ENCODE peak calls at places on chromosomes 6 and 20, in four cellular contexts. One of them, this sample, is unnamed.
A peak's percentile ranks its signal among the peaks of the same experiment; 100 is the strongest.

GRCh38 chr6:94323853-94324252 is 904.5 kb upstream of the EPHA7 start:
- DNase-seq in CD4-positive, alpha-beta T cell: no peak
- DNase-seq in GM23248: no peak
- DNase-seq in heart right ventricle: no peak
- DNase-seq in this sample: no peak

GRCh38 chr20:35008411-35009342 is 53.0 kb downstream of the MYH7B start:
- DNase-seq in CD4-positive, alpha-beta T cell: no peak
- DNase-seq in heart right ventricle: no peak
- DNase-seq in GM23248: peak; percentile 65
- DNase-seq in this sample: no peak

GRCh38 chr6:56657364-56657763 is 14.7 kb upstream of the DST start:
- DNase-seq in heart right ventricle: no peak
- DNase-seq in CD4-positive, alpha-beta T cell: no peak
- DNase-seq in GM23248: no peak
- DNase-seq in this sample: no peak

GRCh38 chr6:35719830-35720733 is 16.8 kb upstream of the ARMC12 start:
- DNase-seq in GM23248: no peak
- DNase-seq in CD4-positive, alpha-beta T cell: no peak
- DNase-seq in heart right ventricle: peak; percentile 45
- DNase-seq in this sample: no peak

GRCh38 chr6:107386340-107386739 is 73.0 kb downstream of the PDSS2 start:
- DNase-seq in heart right ventricle: no peak
- DNase-seq in CD4-positive, alpha-beta T cell: no peak
- DNase-seq in GM23248: peak; percentile 27
- DNase-seq in this sample: no peak

GRCh38 chr20:49937023-49937929 is 1.1 kb downstream of the RNF114 start:
- DNase-seq in GM23248: peak; percentile 22
- DNase-seq in heart right ventricle: no peak
- DNase-seq in CD4-positive, alpha-beta T cell: no peak
- DNase-seq in this sample: no peak

GRCh38 chr6:119672725-119673124 is 323.2 kb upstream of the MAN1A1 start:
- DNase-seq in GM23248: no peak
- DNase-seq in CD4-positive, alpha-beta T cell: no peak
- DNase-seq in heart right ventricle: no peak
- DNase-seq in this sample: no peak

GRCh38 chr6:24743265-24743943 is 24.4 kb upstream of the C6orf62 start:
- DNase-seq in GM23248: peak; percentile 98
- DNase-seq in heart right ventricle: no peak
- DNase-seq in CD4-positive, alpha-beta T cell: no peak
- DNase-seq in this sample: no peak

GRCh38 chr6:143060806-143061596 is at the start of gene AIG1:
- DNase-seq in heart right ventricle: no peak
- DNase-seq in GM23248: no peak
- DNase-seq in CD4-positive, alpha-beta T cell: peak; percentile 49
- DNase-seq in this sample: peak; percentile 44

GRCh38 chr6:166500246-166500645 is 86.2 kb downstream of the RAMACL start:
- DNase-seq in heart right ventricle: no peak
- DNase-seq in CD4-positive, alpha-beta T cell: no peak
- DNase-seq in GM23248: no peak
- DNase-seq in this sample: no peak

GRCh38 chr20:19921349-19921793 is 95.8 kb upstream of the NAA20 start:
- DNase-seq in heart right ventricle: peak; percentile 32
- DNase-seq in CD4-positive, alpha-beta T cell: no peak
- DNase-seq in GM23248: peak; percentile 76
- DNase-seq in this sample: no peak

GRCh38 chr20:44990425-44990824 is 24.1 kb downstream of the STK4 start:
- DNase-seq in CD4-positive, alpha-beta T cell: no peak
- DNase-seq in GM23248: peak; percentile 71
- DNase-seq in heart right ventricle: no peak
- DNase-seq in this sample: no peak

GRCh38 chr6:123127807-123128206 is 131.8 kb downstream of the CLVS2 start:
- DNase-seq in heart right ventricle: no peak
- DNase-seq in CD4-positive, alpha-beta T cell: no peak
- DNase-seq in GM23248: no peak
- DNase-seq in this sample: no peak

GRCh38 chr6:5997420-5998093 is 9.2 kb downstream of the NRN1 start:
- DNase-seq in heart right ventricle: peak; percentile 36
- DNase-seq in CD4-positive, alpha-beta T cell: no peak
- DNase-seq in GM23248: peak; percentile 79
- DNase-seq in this sample: no peak

GRCh38 chr20:49610701-49611538 is 43.0 kb upstream of the PTGIS start:
- DNase-seq in CD4-positive, alpha-beta T cell: peak; percentile 52
- DNase-seq in GM23248: peak; percentile 81
- DNase-seq in heart right ventricle: peak; percentile 81
- DNase-seq in this sample: peak; percentile 62

GRCh38 chr6:13006578-13007300 is 290.2 kb downstream of the PHACTR1 start:
- DNase-seq in heart right ventricle: no peak
- DNase-seq in GM23248: peak; percentile 61
- DNase-seq in CD4-positive, alpha-beta T cell: no peak
- DNase-seq in this sample: no peak

GRCh38 chr6:83637953-83638352 is 70.9 kb downstream of the SNAP91 start:
- DNase-seq in CD4-positive, alpha-beta T cell: no peak
- DNase-seq in heart right ventricle: no peak
- DNase-seq in GM23248: no peak
- DNase-seq in this sample: no peak

GRCh38 chr6:78611886-78612480 is 255.4 kb upstream of the IRAK1BP1 start:
- DNase-seq in CD4-positive, alpha-beta T cell: no peak
- DNase-seq in heart right ventricle: no peak
- DNase-seq in GM23248: peak; percentile 57
- DNase-seq in this sample: no peak

GRCh38 chr6:136511921-136512320 is 38.3 kb downstream of the MAP7 start:
- DNase-seq in heart right ventricle: no peak
- DNase-seq in GM23248: no peak
- DNase-seq in CD4-positive, alpha-beta T cell: no peak
- DNase-seq in this sample: no peak

GRCh38 chr6:11290027-11290426 is 57.6 kb upstream of the NEDD9 start:
- DNase-seq in heart right ventricle: no peak
- DNase-seq in CD4-positive, alpha-beta T cell: no peak
- DNase-seq in GM23248: no peak
- DNase-seq in this sample: no peak

GRCh38 chr6:50849781-50850180 is 31.1 kb downstream of the TFAP2B start:
- DNase-seq in heart right ventricle: no peak
- DNase-seq in CD4-positive, alpha-beta T cell: no peak
- DNase-seq in GM23248: no peak
- DNase-seq in this sample: no peak

GRCh38 chr20:1938464-1939269 is 43.5 kb downstream of the SIRPA start:
- DNase-seq in CD4-positive, alpha-beta T cell: no peak
- DNase-seq in GM23248: no peak
- DNase-seq in heart right ventricle: no peak
- DNase-seq in this sample: no peak

GRCh38 chr6:132715204-132715603 is 1.3 kb upstream of the VNN1 start:
- DNase-seq in GM23248: peak; percentile 87
- DNase-seq in heart right ventricle: peak; percentile 18
- DNase-seq in CD4-positive, alpha-beta T cell: no peak
- DNase-seq in this sample: no peak

GRCh38 chr6:89406157-89406556 is 5.9 kb downstream of the RRAGD start:
- DNase-seq in heart right ventricle: no peak
- DNase-seq in CD4-positive, alpha-beta T cell: no peak
- DNase-seq in GM23248: no peak
- DNase-seq in this sample: no peak

GRCh38 chr20:58690851-58691250 is 1.7 kb upstream of the NPEPL1 start:
- DNase-seq in GM23248: peak; percentile 63
- DNase-seq in CD4-positive, alpha-beta T cell: no peak
- DNase-seq in heart right ventricle: no peak
- DNase-seq in this sample: no peak

GRCh38 chr6:157732416-157733161 is 90.5 kb upstream of the SNX9 start:
- DNase-seq in CD4-positive, alpha-beta T cell: no peak
- DNase-seq in GM23248: no peak
- DNase-seq in heart right ventricle: no peak
- DNase-seq in this sample: no peak

DNA sequence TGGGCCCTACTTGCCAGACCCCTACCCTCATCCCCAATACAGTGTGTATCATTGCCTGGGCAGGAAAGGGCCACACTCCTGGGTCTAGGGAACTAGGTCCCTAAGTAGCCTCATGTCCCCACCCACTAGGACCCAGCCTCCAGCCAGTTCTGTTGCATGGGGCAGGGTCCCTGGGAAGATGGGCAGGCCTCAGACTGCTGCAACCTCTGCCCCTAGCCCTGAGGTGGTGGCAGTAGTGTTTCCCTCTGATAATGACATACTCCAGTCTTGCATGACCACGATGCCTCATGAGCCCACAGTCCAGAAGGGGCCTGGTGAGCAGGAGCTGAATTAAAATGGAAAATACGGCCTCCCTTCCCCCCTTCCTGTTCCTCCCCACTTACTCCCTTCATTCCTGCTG is 35.9 kb upstream of the SCRT2 start:
- DNase-seq in heart right ventricle: no peak
- DNase-seq in CD4-positive, alpha-beta T cell: no peak
- DNase-seq in GM23248: no peak
- DNase-seq in this sample: no peak
- H3K9me3 ChIP-seq in heart right ventricle: peaks cover 21% of the 10 kb centered on the region
- H3K9me3 ChIP-seq in CD4-positive, alpha-beta T cell: peaks cover 5% of the 10 kb centered on the region
- H3K9me3 ChIP-seq in GM23248: no peaks in the 10 kb centered on the region
- H3K9me3 ChIP-seq in this sample: no peaks in the 10 kb centered on the region

GRCh38 chr6:301526-301925 is 9.2 kb downstream of the DUSP22 start:
- DNase-seq in heart right ventricle: no peak
- DNase-seq in CD4-positive, alpha-beta T cell: no peak
- DNase-seq in GM23248: no peak
- DNase-seq in this sample: no peak

GRCh38 chr6:303948-304558 is 11.8 kb downstream of the DUSP22 start:
- DNase-seq in GM23248: no peak
- DNase-seq in CD4-positive, alpha-beta T cell: no peak
- DNase-seq in heart right ventricle: no peak
- DNase-seq in this sample: no peak

GRCh38 chr6:301929-302705 is 9.8 kb downstream of the DUSP22 start:
- DNase-seq in CD4-positive, alpha-beta T cell: no peak
- DNase-seq in GM23248: no peak
- DNase-seq in heart right ventricle: no peak
- DNase-seq in this sample: no peak

GRCh38 chr6:303263-303662 is 11.0 kb downstream of the DUSP22 start:
- DNase-seq in heart right ventricle: no peak
- DNase-seq in CD4-positive, alpha-beta T cell: no peak
- DNase-seq in GM23248: no peak
- DNase-seq in this sample: no peak

DNA sequence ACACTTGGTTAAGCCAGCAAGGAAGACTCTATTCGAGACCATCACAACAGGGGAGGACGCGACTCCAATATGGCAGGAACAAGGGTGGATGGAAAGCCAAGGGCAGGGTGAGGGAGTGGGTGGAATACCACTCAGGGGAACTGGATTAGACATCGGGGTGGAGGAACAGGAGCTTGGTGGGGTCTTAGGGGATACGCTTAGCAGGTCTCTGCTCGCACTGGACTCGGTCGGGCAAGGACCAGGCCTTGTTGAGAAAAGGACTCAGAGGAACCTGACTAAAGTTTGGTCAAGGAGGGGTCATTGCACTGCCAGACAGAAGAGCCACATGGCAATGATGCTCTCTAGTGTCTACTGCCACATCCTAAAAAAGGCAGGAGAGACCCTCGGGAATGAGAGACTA is 10.5 kb downstream of the DUSP22 start:
- DNase-seq in heart right ventricle: no peak
- DNase-seq in GM23248: no peak
- DNase-seq in CD4-positive, alpha-beta T cell: no peak
- DNase-seq in this sample: no peak
- H3K9me3 ChIP-seq in heart right ventricle: no peaks in the 10 kb centered on the region
- H3K9me3 ChIP-seq in GM23248: no peaks in the 10 kb centered on the region
- H3K9me3 ChIP-seq in CD4-positive, alpha-beta T cell: no peaks in the 10 kb centered on the region
- H3K9me3 ChIP-seq in this sample: no peaks in the 10 kb centered on the region

GRCh38 chr6:170000071-170000843 is 248.8 kb downstream of the ERMARD start:
- DNase-seq in GM23248: no peak
- DNase-seq in heart right ventricle: no peak
- DNase-seq in CD4-positive, alpha-beta T cell: no peak
- DNase-seq in this sample: no peak
- H3K9me3 ChIP-seq in GM23248: no peaks in the 10 kb centered on the region
- H3K9me3 ChIP-seq in heart right ventricle: no peaks in the 10 kb centered on the region
- H3K9me3 ChIP-seq in CD4-positive, alpha-beta T cell: peaks cover 19% of the 10 kb centered on the region
- H3K9me3 ChIP-seq in this sample: no peaks in the 10 kb centered on the region

DNA sequence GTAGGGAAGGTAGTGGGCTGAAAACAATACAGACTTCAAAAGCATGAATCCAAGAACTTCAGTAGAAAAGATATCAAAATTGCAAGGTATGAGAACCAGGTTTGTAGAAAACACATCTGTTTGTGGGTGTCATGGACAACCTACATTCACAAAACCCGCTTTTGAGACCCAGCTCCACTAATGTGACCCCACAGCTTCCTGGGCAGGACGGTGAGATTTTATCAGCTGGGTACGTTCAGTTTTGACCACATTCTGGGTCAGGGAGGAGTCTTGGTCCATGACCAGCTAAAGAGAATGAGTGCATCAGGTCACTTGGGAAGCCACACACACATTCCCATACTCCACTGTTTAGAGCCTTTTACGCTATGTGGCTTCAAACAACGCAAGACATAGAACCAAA is 77.1 kb downstream of the BCAS1 start:
- DNase-seq in CD4-positive, alpha-beta T cell: no peak
- DNase-seq in GM23248: no peak
- DNase-seq in heart right ventricle: no peak
- DNase-seq in this sample: no peak
- H3K9me3 ChIP-seq in CD4-positive, alpha-beta T cell: no peaks in the 10 kb centered on the region
- H3K9me3 ChIP-seq in GM23248: no peaks in the 10 kb centered on the region
- H3K9me3 ChIP-seq in heart right ventricle: no peaks in the 10 kb centered on the region
- H3K9me3 ChIP-seq in this sample: no peaks in the 10 kb centered on the region

GRCh38 chr20:55535366-55535765 is 470.0 kb downstream of the CBLN4 start:
- DNase-seq in CD4-positive, alpha-beta T cell: no peak
- DNase-seq in GM23248: no peak
- DNase-seq in heart right ventricle: no peak
- DNase-seq in this sample: no peak
- H3K9me3 ChIP-seq in CD4-positive, alpha-beta T cell: no peaks in the 10 kb centered on the region
- H3K9me3 ChIP-seq in GM23248: no peaks in the 10 kb centered on the region
- H3K9me3 ChIP-seq in heart right ventricle: no peaks in the 10 kb centered on the region
- H3K9me3 ChIP-seq in this sample: no peaks in the 10 kb centered on the region

GRCh38 chr6:9875605-9876353 is 539.1 kb downstream of the TFAP2A start:
- DNase-seq in CD4-positive, alpha-beta T cell: no peak
- DNase-seq in heart right ventricle: no peak
- DNase-seq in GM23248: peak; percentile 13
- DNase-seq in this sample: no peak

DNA sequence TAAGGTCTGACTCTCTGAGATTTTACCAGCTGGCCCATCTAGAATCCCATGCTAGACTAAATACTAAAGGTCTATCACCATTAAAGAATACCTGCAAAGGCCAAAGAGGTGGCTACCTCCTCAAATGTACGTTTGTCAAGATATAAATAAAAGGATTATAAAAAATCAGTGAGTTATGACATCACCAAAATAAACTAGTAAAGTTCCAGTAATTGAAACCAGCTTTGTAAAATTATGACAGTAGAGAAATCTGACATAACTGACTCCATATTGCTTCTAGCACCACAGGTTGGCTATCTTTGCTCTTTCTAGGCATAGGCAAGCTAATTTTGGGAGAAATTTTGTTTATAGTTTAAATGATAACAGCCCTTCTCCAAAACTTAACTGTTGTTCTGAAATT is 536.3 kb downstream of the TFAP2A start:
- DNase-seq in heart right ventricle: no peak
- DNase-seq in CD4-positive, alpha-beta T cell: no peak
- DNase-seq in GM23248: no peak
- DNase-seq in this sample: no peak
- H3K9me3 ChIP-seq in heart right ventricle: peaks cover 36% of the 10 kb centered on the region
- H3K9me3 ChIP-seq in CD4-positive, alpha-beta T cell: no peaks in the 10 kb centered on the region
- H3K9me3 ChIP-seq in GM23248: no peaks in the 10 kb centered on the region
- H3K9me3 ChIP-seq in this sample: peaks cover 4% of the 10 kb centered on the region

This sample was measured in T-helper 17 cell.